ENCODE peak calls at places on chromosomes 11 and 22, in seven cellular contexts. V is astrocyte of the spinal cord, L is upper lobe of right lung, D is fibroblast of villous mesenchyme, A is ovary, G is brain microvascular endothelial cell, J is uterus. B is an unnamed sample.

GRCh38 chr22:39900306-39901227 is at the start of gene GRAP2:
- DNase-seq in D (no peak), J (no peak), G (no peak), V (no peak), A (no peak), L (no peak), B (no peak)

GRCh38 chr11:12542186-12542935 is 131.9 kb upstream of the TEAD1 start:
- DNase-seq in D (no peak), V (no peak), J (no peak), L (no peak), G (no peak), A (no peak), B (peak)

GRCh38 chr11:11993814-11994213 is 14.6 kb downstream of the DKK3 start:
- DNase-seq in D (peak), G (peak), L (peak), A (no peak), V (peak), J (no peak), B (peak)

GRCh38 chr11:72430743-72431570 is 3.4 kb downstream of the CLPB start:
- DNase-seq in V (peak), L (no peak), D (peak), G (peak), J (no peak), A (no peak), B (peak)

GRCh38 chr22:21975273-21975672 is 7.3 kb downstream of the TOP3B start:
- DNase-seq in J (no peak), G (no peak), V (no peak), A (no peak), D (no peak), L (no peak), B (no peak)

GRCh38 chr11:72576661-72577060 is 97.6 kb downstream of the PDE2A start:
- DNase-seq in J (no peak), V (no peak), G (no peak), A (no peak), D (no peak), L (peak), B (no peak)

GRCh38 chr11:121968638-121969037 is 147.4 kb downstream of the BLID start:
- DNase-seq in A (no peak), D (peak), L (no peak), V (no peak), G (no peak), J (no peak), B (no peak)

GRCh38 chr11:69243496-69244200 is 50.3 kb upstream of the MYEOV start:
- DNase-seq in L (no peak), J (no peak), V (no peak), A (no peak), G (no peak), D (no peak), B (no peak)

GRCh38 chr11:113806403-113806802 is 26.8 kb downstream of the CLDN25 start:
- DNase-seq in J (no peak), L (no peak), D (peak), V (no peak), A (no peak), G (peak), B (peak)

GRCh38 chr11:79942071-79942470 is 501.2 kb upstream of the TENM4 start:
- DNase-seq in V (no peak), D (no peak), L (no peak), A (no peak), G (no peak), J (no peak), B (no peak)

GRCh38 chr22:26496456-26496855 is 12.8 kb downstream of the SRRD start:
- DNase-seq in G (no peak), D (no peak), J (no peak), V (no peak), A (no peak), L (no peak), B (no peak)

GRCh38 chr22:42938976-42939375 is 76.0 kb downstream of the PACSIN2 start:
- DNase-seq in V (no peak), G (no peak), J (no peak), D (no peak), L (peak), A (no peak), B (no peak)

GRCh38 chr11:109733245-109733644 is 311.3 kb downstream of the C11orf87 start:
- DNase-seq in L (no peak), G (peak), J (no peak), V (peak), D (no peak), A (no peak), B (peak)

GRCh38 chr22:19228174-19228573 is 49.6 kb upstream of the SLC25A1 start:
- DNase-seq in J (no peak), G (no peak), L (no peak), V (no peak), D (no peak), A (no peak), B (no peak)

GRCh38 chr22:39233736-39234120 is 11.1 kb downstream of the PDGFB start:
- DNase-seq in D (no peak), J (no peak), A (no peak), G (no peak), V (no peak), L (no peak), B (no peak)

GRCh38 chr11:127110542-127110941 is 110.0 kb upstream of the KIRREL3 start:
- DNase-seq in D (no peak), L (no peak), J (no peak), V (no peak), A (no peak), G (no peak), B (no peak)

GRCh38 chr11:34214961-34215805 is 109.8 kb downstream of the NAT10 start:
- DNase-seq in A (no peak), L (no peak), D (peak), G (peak), J (no peak), V (peak), B (no peak)

GRCh38 chr22:42820075-42820763 is 36.9 kb downstream of the ARFGAP3 start:
- DNase-seq in A (no peak), G (peak), D (peak), L (no peak), J (no peak), V (peak), B (peak)

GRCh38 chr11:24496728-24497396 is at the start of gene LUZP2:
- DNase-seq in L (peak), J (no peak), A (no peak), D (no peak), G (peak), V (peak), B (peak)

GRCh38 chr11:134278356-134278755 is 2.2 kb downstream of the GLB1L3 start:
- DNase-seq in J (no peak), G (no peak), L (no peak), D (no peak), A (no peak), V (no peak), B (no peak)

GRCh38 chr11:19628018-19628417 is 84.6 kb upstream of the NAV2 start:
- DNase-seq in D (peak), J (peak), V (peak), G (peak), A (peak), L (no peak), B (peak)

GRCh38 chr11:47161134-47161854 is 15.4 kb downstream of the ARFGAP2 start:
- DNase-seq in V (peak), G (peak), D (peak), A (peak), J (peak), L (no peak), B (peak)

GRCh38 chr22:37925767-37926166 is 19.7 kb downstream of the MICALL1 start:
- DNase-seq in G (no peak), D (no peak), J (no peak), L (no peak), A (no peak), V (no peak), B (no peak)
- H3K4me3 ChIP-seq in G (no peak), D (no peak), J (no peak), L (no peak), A (no peak), V (no peak), B (no peak)

DNA sequence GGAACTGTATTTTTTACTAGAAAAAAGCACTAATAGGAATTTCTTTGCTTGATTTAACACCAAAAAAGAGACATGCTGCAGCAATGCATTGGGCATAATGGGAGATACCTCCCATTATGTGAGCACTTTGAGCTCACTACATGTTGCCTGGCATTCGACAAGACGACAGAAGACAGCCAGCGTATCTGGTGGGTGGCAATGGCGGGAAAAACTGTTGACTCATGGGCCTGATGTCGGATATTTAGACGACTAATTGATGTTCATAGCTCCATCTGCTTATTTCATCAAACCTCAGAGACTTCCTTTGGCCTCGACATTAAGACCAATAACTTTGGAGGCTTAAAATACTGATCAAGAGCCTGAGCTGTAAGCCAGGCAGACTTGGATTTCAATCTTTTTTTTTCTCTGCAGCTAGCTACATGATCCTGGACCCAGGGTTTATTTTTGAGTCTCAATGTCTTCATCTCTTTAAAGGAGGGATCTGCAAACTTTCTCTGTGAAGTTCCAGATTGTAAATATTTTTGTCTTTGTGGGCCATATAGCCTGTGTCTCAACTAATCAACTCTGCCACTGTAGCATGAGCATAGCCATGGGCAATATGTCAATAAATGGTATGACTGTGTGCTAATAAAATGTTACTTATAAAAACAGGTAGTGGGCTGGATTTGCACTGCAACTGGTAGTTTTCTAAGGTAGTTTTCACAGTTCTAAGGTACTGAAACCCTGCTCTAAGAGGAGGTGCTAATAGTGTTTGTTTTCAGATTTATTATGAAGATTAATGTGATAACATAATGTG is 375.1 kb downstream of the METTL15 start:
- DNase-seq in A (no peak), L (no peak), J (no peak), V (no peak), D (no peak), G (no peak), B (no peak)
- TF ChIP-seq CTCF in A (no peak), L (no peak), J (no peak), V (no peak), D (no peak), G (no peak), B (no peak)

GRCh38 chr22:29904020-29904419 is 21.0 kb downstream of the MTMR3 start:
- DNase-seq in L (no peak), V (no peak), J (no peak), G (no peak), A (no peak), D (no peak), B (no peak)

GRCh38 chr22:29912605-29913398 is 29.8 kb downstream of the MTMR3 start:
- DNase-seq in V (peak), A (no peak), D (peak), G (peak), J (no peak), L (no peak), B (peak)

GRCh38 chr22:29903371-29903770 is 20.4 kb downstream of the MTMR3 start:
- DNase-seq in A (no peak), V (no peak), L (no peak), G (no peak), D (no peak), J (no peak), B (no peak)

GRCh38 chr22:29912141-29912540 is 29.2 kb downstream of the MTMR3 start:
- DNase-seq in J (no peak), G (no peak), L (no peak), V (no peak), A (no peak), D (no peak), B (no peak)

GRCh38 chr22:29907753-29908515 is 25.0 kb downstream of the MTMR3 start:
- DNase-seq in J (peak), A (peak), V (peak), D (peak), G (peak), L (peak), B (peak)
- H3K4me3 ChIP-seq in J (no peak), A (no peak), V (no peak), D (no peak), G (no peak), L (no peak), B (no peak)

GRCh38 chr11:36744375-36745168 is 146.5 kb upstream of the RAG2 start:
- DNase-seq in A (peak), V (peak), J (peak), G (peak), D (peak), L (peak), B (peak)
- TF ChIP-seq CTCF in A (no peak), V (peak), J (peak), G (peak), D (peak), L (peak), B (peak)

GRCh38 chr11:78315724-78316123 is 101.9 kb downstream of the GAB2 start:
- DNase-seq in J (no peak), D (no peak), V (no peak), A (no peak), G (no peak), L (no peak), B (no peak)
- H3K4me3 ChIP-seq in J (no peak), D (no peak), V (no peak), A (no peak), G (no peak), L (no peak), B (no peak)

B was measured in fibroblast of pulmonary artery.